ENCODE peak calls at places on chromosomes 3 and 15, in nine cellular contexts. One of them, this sample, is unnamed.

GRCh38 chr3:58535531-58536500 is 1.2 kb downstream of the ACOX2 start:
- DNase-seq in NCI-H524: no peak
- DNase-seq in activated naive CD8-positive, alpha-beta T cell treated with anti-CD3 and anti-CD28 coated beads for 36 hours: no peak
- DNase-seq in activated CD4-positive, alpha-beta T cell treated with anti-CD3 and anti-CD28 coated beads, Interleukin-2, amount 50 U/mL, for 4 hours: no peak
- DNase-seq in fibroblast of gingiva: no peak
- DNase-seq in AG04450: no peak
- DNase-seq in stimulated activated CD4-positive, alpha-beta T cell treated with anti-CD3 and anti-CD28 coated beads, Interleukin-12 subunit alpha, Interleukin-12 subunit beta, amount 100 ng/mL, for 4 hours: no peak
- DNase-seq in cerebellar cortex: peak
- DNase-seq in mammary epithelial cell: peak
- DNase-seq in this sample: peak

GRCh38 chr3:52086939-52087675 is 30.7 kb upstream of the DUSP7 start:
- DNase-seq in NCI-H524: no peak
- DNase-seq in activated naive CD8-positive, alpha-beta T cell treated with anti-CD3 and anti-CD28 coated beads for 36 hours: no peak
- DNase-seq in activated CD4-positive, alpha-beta T cell treated with anti-CD3 and anti-CD28 coated beads, Interleukin-2, amount 50 U/mL, for 4 hours: no peak
- DNase-seq in fibroblast of gingiva: no peak
- DNase-seq in AG04450: no peak
- DNase-seq in stimulated activated CD4-positive, alpha-beta T cell treated with anti-CD3 and anti-CD28 coated beads, Interleukin-12 subunit alpha, Interleukin-12 subunit beta, amount 100 ng/mL, for 4 hours: no peak
- DNase-seq in cerebellar cortex: no peak
- DNase-seq in mammary epithelial cell: no peak
- DNase-seq in this sample: no peak

GRCh38 chr15:57943766-57944165 is 121.7 kb downstream of the ALDH1A2 start:
- DNase-seq in NCI-H524: no peak
- DNase-seq in activated naive CD8-positive, alpha-beta T cell treated with anti-CD3 and anti-CD28 coated beads for 36 hours: no peak
- DNase-seq in activated CD4-positive, alpha-beta T cell treated with anti-CD3 and anti-CD28 coated beads, Interleukin-2, amount 50 U/mL, for 4 hours: no peak
- DNase-seq in fibroblast of gingiva: no peak
- DNase-seq in AG04450: no peak
- DNase-seq in stimulated activated CD4-positive, alpha-beta T cell treated with anti-CD3 and anti-CD28 coated beads, Interleukin-12 subunit alpha, Interleukin-12 subunit beta, amount 100 ng/mL, for 4 hours: no peak
- DNase-seq in cerebellar cortex: no peak
- DNase-seq in mammary epithelial cell: no peak
- DNase-seq in this sample: no peak

GRCh38 chr15:98954411-98954810 is 53.2 kb downstream of the PGPEP1L start:
- DNase-seq in NCI-H524: no peak
- DNase-seq in activated naive CD8-positive, alpha-beta T cell treated with anti-CD3 and anti-CD28 coated beads for 36 hours: no peak
- DNase-seq in activated CD4-positive, alpha-beta T cell treated with anti-CD3 and anti-CD28 coated beads, Interleukin-2, amount 50 U/mL, for 4 hours: no peak
- DNase-seq in fibroblast of gingiva: peak
- DNase-seq in AG04450: peak
- DNase-seq in stimulated activated CD4-positive, alpha-beta T cell treated with anti-CD3 and anti-CD28 coated beads, Interleukin-12 subunit alpha, Interleukin-12 subunit beta, amount 100 ng/mL, for 4 hours: no peak
- DNase-seq in cerebellar cortex: peak
- DNase-seq in mammary epithelial cell: no peak
- DNase-seq in this sample: peak

GRCh38 chr15:56794923-56795329 is 61.6 kb upstream of the ZNF280D start:
- DNase-seq in NCI-H524: no peak
- DNase-seq in activated naive CD8-positive, alpha-beta T cell treated with anti-CD3 and anti-CD28 coated beads for 36 hours: no peak
- DNase-seq in activated CD4-positive, alpha-beta T cell treated with anti-CD3 and anti-CD28 coated beads, Interleukin-2, amount 50 U/mL, for 4 hours: no peak
- DNase-seq in fibroblast of gingiva: peak
- DNase-seq in AG04450: no peak
- DNase-seq in stimulated activated CD4-positive, alpha-beta T cell treated with anti-CD3 and anti-CD28 coated beads, Interleukin-12 subunit alpha, Interleukin-12 subunit beta, amount 100 ng/mL, for 4 hours: no peak
- DNase-seq in cerebellar cortex: no peak
- DNase-seq in mammary epithelial cell: no peak
- DNase-seq in this sample: no peak

GRCh38 chr15:79896131-79896633 is 632 bp downstream of the MTHFS start:
- DNase-seq in NCI-H524: no peak
- DNase-seq in activated naive CD8-positive, alpha-beta T cell treated with anti-CD3 and anti-CD28 coated beads for 36 hours: no peak
- DNase-seq in activated CD4-positive, alpha-beta T cell treated with anti-CD3 and anti-CD28 coated beads, Interleukin-2, amount 50 U/mL, for 4 hours: no peak
- DNase-seq in fibroblast of gingiva: no peak
- DNase-seq in AG04450: no peak
- DNase-seq in stimulated activated CD4-positive, alpha-beta T cell treated with anti-CD3 and anti-CD28 coated beads, Interleukin-12 subunit alpha, Interleukin-12 subunit beta, amount 100 ng/mL, for 4 hours: no peak
- DNase-seq in cerebellar cortex: peak
- DNase-seq in mammary epithelial cell: no peak
- DNase-seq in this sample: no peak

GRCh38 chr3:147915057-147915456 is 505.9 kb downstream of the ZIC1 start:
- DNase-seq in NCI-H524: no peak
- DNase-seq in activated naive CD8-positive, alpha-beta T cell treated with anti-CD3 and anti-CD28 coated beads for 36 hours: no peak
- DNase-seq in activated CD4-positive, alpha-beta T cell treated with anti-CD3 and anti-CD28 coated beads, Interleukin-2, amount 50 U/mL, for 4 hours: no peak
- DNase-seq in fibroblast of gingiva: peak
- DNase-seq in AG04450: no peak
- DNase-seq in stimulated activated CD4-positive, alpha-beta T cell treated with anti-CD3 and anti-CD28 coated beads, Interleukin-12 subunit alpha, Interleukin-12 subunit beta, amount 100 ng/mL, for 4 hours: no peak
- DNase-seq in cerebellar cortex: no peak
- DNase-seq in mammary epithelial cell: no peak
- DNase-seq in this sample: no peak

GRCh38 chr15:69253156-69253555 is 45.6 kb upstream of the PAQR5 start:
- DNase-seq in NCI-H524: no peak
- DNase-seq in activated naive CD8-positive, alpha-beta T cell treated with anti-CD3 and anti-CD28 coated beads for 36 hours: no peak
- DNase-seq in activated CD4-positive, alpha-beta T cell treated with anti-CD3 and anti-CD28 coated beads, Interleukin-2, amount 50 U/mL, for 4 hours: no peak
- DNase-seq in fibroblast of gingiva: peak
- DNase-seq in AG04450: peak
- DNase-seq in stimulated activated CD4-positive, alpha-beta T cell treated with anti-CD3 and anti-CD28 coated beads, Interleukin-12 subunit alpha, Interleukin-12 subunit beta, amount 100 ng/mL, for 4 hours: no peak
- DNase-seq in cerebellar cortex: no peak
- DNase-seq in mammary epithelial cell: peak
- DNase-seq in this sample: no peak

GRCh38 chr15:64690578-64691296 is 84.7 kb downstream of the RBPMS2 start:
- DNase-seq in NCI-H524: no peak
- DNase-seq in activated naive CD8-positive, alpha-beta T cell treated with anti-CD3 and anti-CD28 coated beads for 36 hours: no peak
- DNase-seq in activated CD4-positive, alpha-beta T cell treated with anti-CD3 and anti-CD28 coated beads, Interleukin-2, amount 50 U/mL, for 4 hours: no peak
- DNase-seq in fibroblast of gingiva: no peak
- DNase-seq in AG04450: no peak
- DNase-seq in stimulated activated CD4-positive, alpha-beta T cell treated with anti-CD3 and anti-CD28 coated beads, Interleukin-12 subunit alpha, Interleukin-12 subunit beta, amount 100 ng/mL, for 4 hours: no peak
- DNase-seq in cerebellar cortex: no peak
- DNase-seq in mammary epithelial cell: no peak
- DNase-seq in this sample: no peak

GRCh38 chr3:88044411-88044810 is 14.4 kb downstream of the CGGBP1 start:
- DNase-seq in NCI-H524: no peak
- DNase-seq in activated naive CD8-positive, alpha-beta T cell treated with anti-CD3 and anti-CD28 coated beads for 36 hours: no peak
- DNase-seq in activated CD4-positive, alpha-beta T cell treated with anti-CD3 and anti-CD28 coated beads, Interleukin-2, amount 50 U/mL, for 4 hours: no peak
- DNase-seq in fibroblast of gingiva: no peak
- DNase-seq in AG04450: no peak
- DNase-seq in stimulated activated CD4-positive, alpha-beta T cell treated with anti-CD3 and anti-CD28 coated beads, Interleukin-12 subunit alpha, Interleukin-12 subunit beta, amount 100 ng/mL, for 4 hours: no peak
- DNase-seq in cerebellar cortex: no peak
- DNase-seq in mammary epithelial cell: no peak
- DNase-seq in this sample: no peak

GRCh38 chr3:134576426-134576825 is 74.4 kb downstream of the KY start:
- DNase-seq in NCI-H524: no peak
- DNase-seq in activated naive CD8-positive, alpha-beta T cell treated with anti-CD3 and anti-CD28 coated beads for 36 hours: no peak
- DNase-seq in activated CD4-positive, alpha-beta T cell treated with anti-CD3 and anti-CD28 coated beads, Interleukin-2, amount 50 U/mL, for 4 hours: no peak
- DNase-seq in fibroblast of gingiva: no peak
- DNase-seq in AG04450: no peak
- DNase-seq in stimulated activated CD4-positive, alpha-beta T cell treated with anti-CD3 and anti-CD28 coated beads, Interleukin-12 subunit alpha, Interleukin-12 subunit beta, amount 100 ng/mL, for 4 hours: no peak
- DNase-seq in cerebellar cortex: no peak
- DNase-seq in mammary epithelial cell: no peak
- DNase-seq in this sample: no peak

GRCh38 chr15:63350178-63350621 is 31.4 kb downstream of the CA12 start:
- DNase-seq in NCI-H524: no peak
- DNase-seq in activated naive CD8-positive, alpha-beta T cell treated with anti-CD3 and anti-CD28 coated beads for 36 hours: no peak
- DNase-seq in activated CD4-positive, alpha-beta T cell treated with anti-CD3 and anti-CD28 coated beads, Interleukin-2, amount 50 U/mL, for 4 hours: no peak
- DNase-seq in fibroblast of gingiva: peak
- DNase-seq in AG04450: no peak
- DNase-seq in stimulated activated CD4-positive, alpha-beta T cell treated with anti-CD3 and anti-CD28 coated beads, Interleukin-12 subunit alpha, Interleukin-12 subunit beta, amount 100 ng/mL, for 4 hours: no peak
- DNase-seq in cerebellar cortex: no peak
- DNase-seq in mammary epithelial cell: no peak
- DNase-seq in this sample: peak

GRCh38 chr3:188821998-188822397 is 349.8 kb upstream of the TPRG1 start:
- DNase-seq in NCI-H524: no peak
- DNase-seq in activated naive CD8-positive, alpha-beta T cell treated with anti-CD3 and anti-CD28 coated beads for 36 hours: no peak
- DNase-seq in activated CD4-positive, alpha-beta T cell treated with anti-CD3 and anti-CD28 coated beads, Interleukin-2, amount 50 U/mL, for 4 hours: no peak
- DNase-seq in fibroblast of gingiva: no peak
- DNase-seq in AG04450: no peak
- DNase-seq in stimulated activated CD4-positive, alpha-beta T cell treated with anti-CD3 and anti-CD28 coated beads, Interleukin-12 subunit alpha, Interleukin-12 subunit beta, amount 100 ng/mL, for 4 hours: no peak
- DNase-seq in cerebellar cortex: no peak
- DNase-seq in mammary epithelial cell: no peak
- DNase-seq in this sample: no peak

GRCh38 chr3:173217127-173217526 is 76.1 kb upstream of the SPATA16 start:
- DNase-seq in NCI-H524: peak
- DNase-seq in activated naive CD8-positive, alpha-beta T cell treated with anti-CD3 and anti-CD28 coated beads for 36 hours: no peak
- DNase-seq in activated CD4-positive, alpha-beta T cell treated with anti-CD3 and anti-CD28 coated beads, Interleukin-2, amount 50 U/mL, for 4 hours: no peak
- DNase-seq in fibroblast of gingiva: no peak
- DNase-seq in AG04450: no peak
- DNase-seq in stimulated activated CD4-positive, alpha-beta T cell treated with anti-CD3 and anti-CD28 coated beads, Interleukin-12 subunit alpha, Interleukin-12 subunit beta, amount 100 ng/mL, for 4 hours: no peak
- DNase-seq in cerebellar cortex: no peak
- DNase-seq in mammary epithelial cell: no peak
- DNase-seq in this sample: no peak

GRCh38 chr3:146626384-146627122 is 21.4 kb upstream of the PLSCR5 start:
- DNase-seq in NCI-H524: no peak
- DNase-seq in activated naive CD8-positive, alpha-beta T cell treated with anti-CD3 and anti-CD28 coated beads for 36 hours: no peak
- DNase-seq in activated CD4-positive, alpha-beta T cell treated with anti-CD3 and anti-CD28 coated beads, Interleukin-2, amount 50 U/mL, for 4 hours: no peak
- DNase-seq in fibroblast of gingiva: no peak
- DNase-seq in AG04450: no peak
- DNase-seq in stimulated activated CD4-positive, alpha-beta T cell treated with anti-CD3 and anti-CD28 coated beads, Interleukin-12 subunit alpha, Interleukin-12 subunit beta, amount 100 ng/mL, for 4 hours: no peak
- DNase-seq in cerebellar cortex: no peak
- DNase-seq in mammary epithelial cell: no peak
- DNase-seq in this sample: no peak

GRCh38 chr15:90594297-90594696 is 64.6 kb downstream of the CRTC3 start:
- DNase-seq in NCI-H524: no peak
- DNase-seq in activated naive CD8-positive, alpha-beta T cell treated with anti-CD3 and anti-CD28 coated beads for 36 hours: peak
- DNase-seq in activated CD4-positive, alpha-beta T cell treated with anti-CD3 and anti-CD28 coated beads, Interleukin-2, amount 50 U/mL, for 4 hours: peak
- DNase-seq in fibroblast of gingiva: peak
- DNase-seq in AG04450: no peak
- DNase-seq in stimulated activated CD4-positive, alpha-beta T cell treated with anti-CD3 and anti-CD28 coated beads, Interleukin-12 subunit alpha, Interleukin-12 subunit beta, amount 100 ng/mL, for 4 hours: peak
- DNase-seq in cerebellar cortex: peak
- DNase-seq in mammary epithelial cell: no peak
- DNase-seq in this sample: peak

GRCh38 chr3:113867506-113867905 is 28.9 kb downstream of the GRAMD1C start:
- DNase-seq in NCI-H524: no peak
- DNase-seq in activated naive CD8-positive, alpha-beta T cell treated with anti-CD3 and anti-CD28 coated beads for 36 hours: no peak
- DNase-seq in activated CD4-positive, alpha-beta T cell treated with anti-CD3 and anti-CD28 coated beads, Interleukin-2, amount 50 U/mL, for 4 hours: no peak
- DNase-seq in fibroblast of gingiva: no peak
- DNase-seq in AG04450: peak
- DNase-seq in stimulated activated CD4-positive, alpha-beta T cell treated with anti-CD3 and anti-CD28 coated beads, Interleukin-12 subunit alpha, Interleukin-12 subunit beta, amount 100 ng/mL, for 4 hours: no peak
- DNase-seq in cerebellar cortex: no peak
- DNase-seq in mammary epithelial cell: peak
- DNase-seq in this sample: no peak

GRCh38 chr15:88788036-88788435 is 15.2 kb upstream of the ACAN start:
- DNase-seq in NCI-H524: no peak
- DNase-seq in activated naive CD8-positive, alpha-beta T cell treated with anti-CD3 and anti-CD28 coated beads for 36 hours: no peak
- DNase-seq in activated CD4-positive, alpha-beta T cell treated with anti-CD3 and anti-CD28 coated beads, Interleukin-2, amount 50 U/mL, for 4 hours: no peak
- DNase-seq in fibroblast of gingiva: no peak
- DNase-seq in AG04450: no peak
- DNase-seq in stimulated activated CD4-positive, alpha-beta T cell treated with anti-CD3 and anti-CD28 coated beads, Interleukin-12 subunit alpha, Interleukin-12 subunit beta, amount 100 ng/mL, for 4 hours: no peak
- DNase-seq in cerebellar cortex: no peak
- DNase-seq in mammary epithelial cell: no peak
- DNase-seq in this sample: no peak

GRCh38 chr3:26437678-26438077 is 184.9 kb upstream of the LRRC3B start:
- DNase-seq in NCI-H524: no peak
- DNase-seq in activated naive CD8-positive, alpha-beta T cell treated with anti-CD3 and anti-CD28 coated beads for 36 hours: no peak
- DNase-seq in activated CD4-positive, alpha-beta T cell treated with anti-CD3 and anti-CD28 coated beads, Interleukin-2, amount 50 U/mL, for 4 hours: no peak
- DNase-seq in fibroblast of gingiva: no peak
- DNase-seq in AG04450: no peak
- DNase-seq in stimulated activated CD4-positive, alpha-beta T cell treated with anti-CD3 and anti-CD28 coated beads, Interleukin-12 subunit alpha, Interleukin-12 subunit beta, amount 100 ng/mL, for 4 hours: no peak
- DNase-seq in cerebellar cortex: no peak
- DNase-seq in mammary epithelial cell: peak
- DNase-seq in this sample: no peak

GRCh38 chr3:59101091-59101738 is 51.4 kb upstream of the CFAP20DC start:
- DNase-seq in NCI-H524: no peak
- DNase-seq in activated naive CD8-positive, alpha-beta T cell treated with anti-CD3 and anti-CD28 coated beads for 36 hours: no peak
- DNase-seq in activated CD4-positive, alpha-beta T cell treated with anti-CD3 and anti-CD28 coated beads, Interleukin-2, amount 50 U/mL, for 4 hours: no peak
- DNase-seq in fibroblast of gingiva: peak
- DNase-seq in AG04450: no peak
- DNase-seq in stimulated activated CD4-positive, alpha-beta T cell treated with anti-CD3 and anti-CD28 coated beads, Interleukin-12 subunit alpha, Interleukin-12 subunit beta, amount 100 ng/mL, for 4 hours: no peak
- DNase-seq in cerebellar cortex: no peak
- DNase-seq in mammary epithelial cell: peak
- DNase-seq in this sample: no peak

GRCh38 chr15:84888639-84889038 is 4.2 kb downstream of the SLC28A1 start:
- DNase-seq in NCI-H524: peak
- DNase-seq in activated naive CD8-positive, alpha-beta T cell treated with anti-CD3 and anti-CD28 coated beads for 36 hours: no peak
- DNase-seq in activated CD4-positive, alpha-beta T cell treated with anti-CD3 and anti-CD28 coated beads, Interleukin-2, amount 50 U/mL, for 4 hours: no peak
- DNase-seq in fibroblast of gingiva: no peak
- DNase-seq in AG04450: no peak
- DNase-seq in stimulated activated CD4-positive, alpha-beta T cell treated with anti-CD3 and anti-CD28 coated beads, Interleukin-12 subunit alpha, Interleukin-12 subunit beta, amount 100 ng/mL, for 4 hours: no peak
- DNase-seq in cerebellar cortex: no peak
- DNase-seq in mammary epithelial cell: no peak
- DNase-seq in this sample: no peak

This sample was measured in testis.